ENCODE peak calls at places on chromosomes 13 and 19, in six cellular contexts. X, I, A, L, Y and D are unnamed samples.

GRCh38 chr13:114110091-114110829 is 22.2 kb downstream of the RASA3 start:
- DNase-seq in Y (no peak), L (peak), A (peak), X (peak), I (no peak), D (no peak)

GRCh38 chr13:48006396-48006795 is 5.3 kb upstream of the SUCLA2 start:
- DNase-seq in Y (no peak), L (no peak), X (no peak), A (no peak), I (no peak), D (no peak)

GRCh38 chr13:103288114-103288513 is 221.9 kb upstream of the SLC10A2 start:
- DNase-seq in I (no peak), X (no peak), L (no peak), Y (no peak), A (no peak), D (no peak)

GRCh38 chr19:43731854-43732253 is 16.0 kb downstream of the IRGC start:
- DNase-seq in I (no peak), A (no peak), X (no peak), Y (no peak), L (no peak), D (no peak)

GRCh38 chr19:56543776-56544175 is 5.0 kb downstream of the ZFP28 start:
- DNase-seq in Y (no peak), I (no peak), A (no peak), X (no peak), L (no peak), D (no peak)

GRCh38 chr13:46310066-46310465 is 77.0 kb downstream of the RUBCNL start:
- DNase-seq in X (no peak), L (no peak), I (no peak), A (no peak), Y (no peak), D (no peak)

GRCh38 chr13:31053098-31053497 is 108.6 kb downstream of the HSPH1 start:
- DNase-seq in L (no peak), X (peak), A (no peak), I (no peak), Y (no peak), D (no peak)

GRCh38 chr19:38979867-38980266 is 4.3 kb upstream of the FBXO17 start:
- DNase-seq in A (no peak), I (no peak), X (no peak), Y (no peak), L (no peak), D (no peak)

GRCh38 chr13:67064920-67065319 is 165.2 kb downstream of the PCDH9 start:
- DNase-seq in Y (no peak), X (no peak), L (no peak), I (no peak), A (no peak), D (no peak)

GRCh38 chr19:49142866-49143335 is 12.3 kb downstream of the HRC start:
- DNase-seq in Y (peak), L (peak), I (no peak), A (peak), X (peak), D (peak)

GRCh38 chr19:48444933-48445194 is 919 bp upstream of the GRWD1 start:
- DNase-seq in Y (no peak), X (no peak), A (no peak), I (no peak), L (no peak), D (peak)